ENCODE peak calls at places on chromosomes 7 and 10, in six cellular contexts. Y is H1, A is neuronal stem cell, T is mammary epithelial cell, V is endothelial cell of umbilical vein, G is esophagus muscularis mucosa. N is an unnamed sample. For H3K4me1 and H3K9me3, the result is how much of the 10 kb centered on the place peaks cover.

GRCh38 chr7:4774804-4775280 is 581 bp upstream of the AP5Z1 start:
- DNase-seq in Y (no peak), A (no peak), T (peak), V (peak), G (no peak), N (peak)

GRCh38 chr10:120432209-120432608 is 24.8 kb upstream of the PLPP4 start:
- DNase-seq in Y (no peak), A (no peak), T (no peak), V (peak), G (no peak), N (peak)

GRCh38 chr7:151469281-151469680 is 29.3 kb upstream of the CRYGN start:
- DNase-seq in Y (no peak), A (no peak), T (no peak), V (no peak), G (no peak), N (no peak)

GRCh38 chr7:47498229-47499056 is 83.5 kb downstream of the TNS3 start:
- DNase-seq in Y (no peak), A (no peak), T (no peak), V (no peak), G (no peak), N (no peak)

GRCh38 chr10:71647526-71648354 is 71.8 kb downstream of the C10orf105 start:
- DNase-seq in Y (peak), A (no peak), T (no peak), V (no peak), G (no peak), N (no peak)

GRCh38 chr7:144019457-144019856 is 19.3 kb downstream of the OR6B1 start:
- DNase-seq in Y (no peak), A (no peak), T (peak), V (peak), G (no peak), N (peak)

GRCh38 chr7:8161398-8161828 is 100.6 kb downstream of the ICA1 start:
- DNase-seq in Y (no peak), A (no peak), T (no peak), V (no peak), G (no peak), N (no peak)

GRCh38 chr7:149779502-149779805 is 6.1 kb upstream of the ZNF467 start:
- DNase-seq in Y (no peak), A (no peak), T (no peak), V (no peak), G (no peak), N (no peak)

GRCh38 chr7:20558963-20559716 is 56.3 kb upstream of the ABCB5 start:
- DNase-seq in Y (no peak), A (no peak), T (no peak), V (no peak), G (no peak), N (no peak)

GRCh38 chr10:1600861-1601260 is 136.5 kb downstream of the ADARB2 start:
- DNase-seq in Y (no peak), A (no peak), T (peak), V (no peak), G (no peak), N (no peak)

GRCh38 chr7:129163875-129164544 is 19.5 kb downstream of the TSPAN33 start:
- DNase-seq in Y (no peak), A (no peak), T (peak), V (peak), G (no peak), N (peak)

GRCh38 chr10:3107426-3107961 is 40.1 kb downstream of the PFKP start:
- DNase-seq in Y (no peak), A (no peak), T (peak), V (no peak), G (peak), N (peak)

GRCh38 chr10:84200537-84201243 is 6.4 kb downstream of the CDHR1 start:
- DNase-seq in Y (no peak), A (no peak), T (no peak), V (no peak), G (no peak), N (no peak)

GRCh38 chr10:130714700-130715467 is 578.7 kb downstream of the GLRX3 start:
- DNase-seq in Y (no peak), A (no peak), T (no peak), V (no peak), G (no peak), N (no peak)

DNA sequence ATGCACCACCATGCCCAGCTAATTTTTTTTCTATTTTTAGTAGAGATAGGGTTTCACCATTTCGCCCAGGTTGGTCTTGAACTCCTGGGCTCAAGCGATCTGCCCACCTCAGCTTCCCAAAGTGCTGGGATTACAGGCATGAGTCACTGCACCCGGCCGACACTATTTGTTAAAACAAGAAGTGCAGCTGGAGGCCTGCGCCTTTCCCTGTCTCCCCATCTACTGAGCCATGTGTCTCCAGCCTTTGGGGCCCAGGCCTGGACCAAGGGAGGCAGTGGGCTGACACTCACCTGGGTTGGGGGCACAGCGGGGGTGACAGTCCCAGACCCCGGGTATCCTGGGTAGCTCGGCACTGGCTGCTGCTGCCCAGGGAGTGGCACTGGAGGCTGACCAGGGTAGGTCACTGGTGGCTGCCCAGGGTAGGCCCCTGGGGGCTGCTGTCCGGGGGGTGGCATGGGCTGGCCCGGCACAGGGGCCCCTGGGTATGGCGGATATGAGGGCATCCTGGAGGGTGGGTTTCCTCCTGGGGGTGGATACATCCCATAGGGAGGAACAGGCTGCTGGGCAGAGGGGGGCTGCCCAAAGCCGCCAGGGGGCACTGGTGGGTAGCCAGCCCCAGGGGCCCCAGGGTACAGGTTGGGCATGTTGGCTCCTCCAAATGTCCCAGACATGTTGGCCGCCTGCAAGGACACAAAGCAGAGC is 36.3 kb downstream of the PLAC9 start:
- DNase-seq in Y (peak), A (no peak), T (no peak), V (no peak), G (no peak), N (no peak)
- H3K4me1 ChIP-seq in Y (under half), A (under half), T (under half), V (under half), G (half or more), N (half or more)

GRCh38 chr10:101020427-101020826 is 10.5 kb downstream of the PDZD7 start:
- DNase-seq in Y (no peak), A (no peak), T (no peak), V (no peak), G (no peak), N (no peak)

GRCh38 chr10:101019440-101019703 is 11.6 kb downstream of the PDZD7 start:
- DNase-seq in Y (no peak), A (no peak), T (no peak), V (no peak), G (no peak), N (no peak)

GRCh38 chr10:101018118-101018599 is 12.8 kb downstream of the PDZD7 start:
- DNase-seq in Y (no peak), A (no peak), T (no peak), V (no peak), G (no peak), N (no peak)

GRCh38 chr10:101016814-101017213 is 14.1 kb downstream of the PDZD7 start:
- DNase-seq in Y (no peak), A (no peak), T (no peak), V (no peak), G (no peak), N (no peak)

DNA sequence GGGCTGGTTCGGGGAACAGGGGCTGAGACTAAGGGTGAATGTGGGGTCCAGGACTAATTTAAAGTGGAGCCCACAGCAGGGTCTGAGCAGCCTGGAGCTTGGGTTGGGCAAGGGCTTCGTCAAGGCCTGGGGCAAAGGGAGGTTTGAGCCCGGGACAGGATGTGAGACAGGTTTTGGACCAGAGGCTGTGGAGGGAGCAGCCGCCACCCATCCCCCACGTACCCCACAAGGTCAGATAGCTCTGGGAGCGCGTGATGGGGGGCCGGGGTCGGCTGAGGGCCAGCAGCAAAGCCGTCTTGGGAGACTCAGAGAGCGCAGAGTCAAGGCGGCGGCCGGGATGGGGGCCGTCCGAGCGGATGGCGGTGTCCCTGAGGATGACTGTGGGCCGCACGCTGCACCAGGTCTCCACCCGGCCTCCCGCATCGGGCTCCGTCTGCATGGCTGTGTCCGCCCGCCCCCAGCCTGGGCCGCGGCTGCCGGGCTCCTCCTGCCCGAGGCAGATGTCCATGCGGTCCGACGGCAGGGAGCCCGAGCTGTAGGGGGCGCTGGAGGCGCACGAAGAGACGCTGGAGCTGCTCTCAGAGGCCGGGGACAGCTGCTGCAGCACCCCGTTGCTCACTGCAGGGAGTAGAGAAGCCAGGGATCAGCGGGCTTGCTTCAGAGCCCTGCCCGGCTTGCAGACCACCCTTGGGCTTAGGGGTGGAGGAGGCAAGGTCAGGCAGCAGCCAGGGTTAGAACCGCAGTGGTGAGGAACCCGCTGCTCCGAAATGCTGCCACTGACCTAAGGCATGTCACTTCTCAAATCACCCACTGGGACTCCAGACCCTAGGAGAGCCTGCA is 12.1 kb downstream of the PDZD7 start:
- DNase-seq in Y (peak), A (no peak), T (peak), V (peak), G (no peak), N (peak)
- H3K4me3 ChIP-seq in Y (peak), A (peak), T (no peak), V (no peak), G (no peak), N (no peak)

GRCh38 chr7:158550886-158551452 is 36.7 kb downstream of the PTPRN2 start:
- DNase-seq in Y (no peak), A (no peak), T (no peak), V (no peak), G (no peak), N (no peak)
- H3K9me3 ChIP-seq in Y (under half), A (under half), T (under half), V (under half), G (under half), N (under half)

DNA sequence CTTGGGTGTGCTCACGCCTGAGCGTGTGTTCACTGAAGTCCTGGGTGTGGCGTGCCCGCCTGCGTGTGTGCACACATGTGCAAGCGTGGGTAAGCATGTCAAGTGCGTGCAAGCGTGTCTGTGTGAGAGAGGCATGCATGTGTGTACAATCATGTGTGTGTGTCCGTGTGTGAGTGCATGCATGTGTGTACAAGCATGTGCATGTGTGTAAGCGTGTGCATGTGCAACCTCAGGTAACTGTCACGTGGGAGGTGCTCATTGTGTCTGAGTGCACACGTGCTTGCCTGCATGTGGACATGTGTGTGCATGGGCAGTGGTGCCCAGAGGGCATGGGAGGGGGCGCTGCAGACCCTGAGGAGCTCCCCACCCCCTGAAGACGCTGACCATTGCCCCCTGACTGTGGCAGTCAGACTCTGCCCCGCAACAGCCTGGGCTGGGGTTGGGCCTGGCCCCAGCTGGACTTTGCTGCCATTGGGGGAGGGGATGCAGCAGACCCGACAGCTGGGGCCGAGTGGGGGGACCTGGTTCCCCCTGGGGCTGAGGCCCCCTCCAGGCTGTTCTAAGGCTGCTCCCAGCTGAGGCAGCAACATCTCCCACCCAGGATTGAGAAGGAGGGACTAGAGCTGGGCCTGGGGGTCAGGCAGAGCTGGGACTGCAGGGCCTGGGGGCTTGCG is 88.1 kb downstream of the UNCX start:
- DNase-seq in Y (no peak), A (no peak), T (no peak), V (no peak), G (no peak), N (no peak)
- H3K4me1 ChIP-seq in Y (under half), A (under half), T (under half), V (under half), G (under half), N (under half)

GRCh38 chr10:132586731-132587130 is 49.1 kb downstream of the INPP5A start:
- DNase-seq in Y (no peak), A (no peak), T (no peak), V (no peak), G (no peak), N (no peak)

GRCh38 chr10:132587175-132587574 is 49.6 kb downstream of the INPP5A start:
- DNase-seq in Y (no peak), A (no peak), T (no peak), V (no peak), G (no peak), N (no peak)

GRCh38 chr10:132588301-132589013 is 50.9 kb downstream of the INPP5A start:
- DNase-seq in Y (no peak), A (no peak), T (no peak), V (peak), G (no peak), N (no peak)

GRCh38 chr10:132584081-132584480 is 46.5 kb downstream of the INPP5A start:
- DNase-seq in Y (no peak), A (no peak), T (no peak), V (no peak), G (no peak), N (no peak)

DNA sequence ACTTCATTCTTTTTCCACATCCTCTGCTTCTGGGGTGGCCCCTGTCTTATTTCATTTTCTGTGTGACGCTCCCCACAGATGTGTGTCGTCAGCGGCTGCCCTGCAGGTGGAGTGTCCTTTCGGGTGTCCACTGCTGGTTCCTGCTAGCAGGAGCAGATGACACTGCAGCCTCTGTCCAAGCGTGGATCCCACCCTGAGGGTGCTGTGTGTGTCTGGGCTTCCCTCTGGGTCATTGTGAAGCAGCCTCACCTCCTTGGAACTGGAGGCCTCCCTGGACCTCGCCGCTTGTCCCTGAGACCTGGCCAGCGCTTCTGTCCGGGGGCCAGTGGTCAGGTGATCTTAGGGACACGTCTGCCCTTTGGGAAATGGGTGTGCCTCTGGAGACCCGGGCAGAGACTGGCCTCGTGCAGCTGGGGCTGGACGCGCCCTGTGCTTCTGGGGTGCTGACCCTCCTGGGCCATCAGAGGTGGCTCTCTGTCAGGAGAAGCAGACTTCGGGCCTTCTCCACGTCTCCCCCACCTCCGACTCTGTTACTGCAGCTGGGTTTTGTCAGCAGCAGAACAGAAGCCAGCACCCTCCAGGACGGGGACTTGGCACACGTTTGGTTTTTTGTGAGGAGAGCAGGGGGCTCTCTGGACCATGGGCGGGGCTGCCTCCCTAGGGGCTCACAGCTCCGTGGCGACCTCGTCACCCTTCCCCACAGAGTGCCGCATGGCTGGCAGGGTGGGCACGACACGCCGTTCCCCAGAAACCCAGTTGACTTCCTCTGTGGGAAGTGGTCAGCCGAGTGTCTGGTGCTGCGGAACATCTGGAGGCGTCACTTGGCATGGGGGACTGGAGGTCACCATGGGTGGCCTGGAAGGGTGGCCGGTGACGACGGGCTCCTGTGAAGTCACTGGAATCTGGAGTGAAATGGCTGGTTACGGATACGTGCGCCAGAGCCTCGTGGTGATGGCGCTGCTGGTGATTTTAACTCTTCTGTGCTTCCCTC is 48.4 kb downstream of the INPP5A start:
- DNase-seq in Y (no peak), A (no peak), T (no peak), V (no peak), G (no peak), N (no peak)
- H3K4me3 ChIP-seq in Y (no peak), A (peak), T (no peak), V (no peak), G (no peak), N (no peak)

GRCh38 chr10:18561861-18562551 is 89.4 kb downstream of the NSUN6 start:
- DNase-seq in Y (no peak), A (no peak), T (no peak), V (no peak), G (no peak), N (no peak)
- H3K9me3 ChIP-seq in Y (half or more), A (under half), T (under half), V (under half), G (under half), N (under half)

DNA sequence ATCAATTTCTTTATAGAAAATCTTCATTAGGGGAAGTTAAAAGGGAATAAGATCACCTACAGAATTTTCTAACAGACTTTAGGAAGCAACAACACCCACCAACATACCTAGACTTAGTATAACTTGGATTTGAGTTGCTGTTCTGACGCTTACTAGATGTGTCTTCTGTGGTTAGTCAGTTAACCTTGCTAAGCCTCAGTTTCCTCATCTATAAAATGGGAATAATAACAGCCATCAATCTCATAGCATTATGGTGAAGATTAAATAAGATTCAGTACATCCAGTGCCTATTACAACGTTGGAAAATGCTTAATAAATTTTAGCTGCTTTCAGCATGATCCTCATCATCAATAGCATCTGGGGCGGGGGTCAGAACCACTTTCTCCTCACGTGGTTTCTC is 106.2 kb downstream of the SORBS1 start:
- DNase-seq in Y (no peak), A (no peak), T (no peak), V (no peak), G (no peak), N (no peak)
- H3K4me1 ChIP-seq in Y (under half), A (under half), T (under half), V (under half), G (under half), N (under half)

GRCh38 chr10:126243976-126244375 is 144.3 kb downstream of the ADAM12 start:
- DNase-seq in Y (no peak), A (no peak), T (no peak), V (no peak), G (no peak), N (peak)
- H3K4me3 ChIP-seq in Y (no peak), A (no peak), T (no peak), V (no peak), G (no peak), N (peak)

DNA sequence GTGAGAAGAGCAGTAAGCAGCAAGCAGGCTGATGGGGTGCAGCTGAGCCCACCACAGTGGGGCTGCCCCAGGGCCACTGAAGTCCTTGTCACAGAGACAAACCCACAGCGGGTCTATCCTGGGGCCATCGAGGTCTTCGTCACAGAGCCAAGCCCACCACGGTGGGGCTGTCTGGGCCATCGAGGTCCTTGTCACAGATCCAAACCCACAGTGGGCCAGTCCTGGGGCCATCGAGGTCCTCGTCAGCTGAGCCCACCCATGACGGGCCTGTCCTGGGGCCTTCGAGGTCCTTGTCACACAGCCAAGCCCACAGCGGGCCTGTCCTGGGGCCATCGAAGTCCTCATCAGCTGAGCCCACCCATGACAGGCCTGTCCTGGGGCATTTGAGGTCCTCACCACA is 549.9 kb downstream of the DNAJB6 start:
- DNase-seq in Y (no peak), A (no peak), T (no peak), V (no peak), G (no peak), N (no peak)
- H3K9me3 ChIP-seq in Y (under half), A (under half), T (under half), V (under half), G (under half), N (under half)